ENCODE peak calls at places on chromosomes 4 and X, in five cellular contexts. Z, O, E, V and H are unnamed samples.

GRCh38 chr4:42768125-42768748 is 111.3 kb upstream of the ATP8A1 start:
- DNase-seq in Z (no peak), O (no peak), E (no peak), V (no peak), H (peak)

GRCh38 chrX:3743821-3744439 is 30.5 kb upstream of the PRKX start:
- DNase-seq in Z (no peak), O (no peak), E (peak), V (no peak), H (no peak)

GRCh38 chr4:53128959-53129358 is 236.9 kb downstream of the SCFD2 start:
- DNase-seq in Z (peak), O (no peak), E (no peak), V (no peak), H (no peak)

GRCh38 chrX:3252744-3253143 is 93.7 kb downstream of the MXRA5 start:
- DNase-seq in Z (no peak), O (no peak), E (no peak), V (no peak), H (no peak)

GRCh38 chrX:70262952-70263567 is 3.1 kb upstream of the P2RY4 start:
- DNase-seq in Z (peak), O (peak), E (peak), V (no peak), H (peak)

GRCh38 chrX:63932006-63932405 is 147.0 kb upstream of the ARHGEF9 start:
- DNase-seq in Z (no peak), O (no peak), E (no peak), V (no peak), H (no peak)

GRCh38 chr4:126733301-126733700 is 899.5 kb upstream of the INTU start:
- DNase-seq in Z (no peak), O (no peak), E (no peak), V (no peak), H (no peak)

GRCh38 chr4:8180310-8181093 is 18.6 kb upstream of the SH3TC1 start:
- DNase-seq in Z (no peak), O (no peak), E (no peak), V (no peak), H (no peak)

GRCh38 chrX:115324194-115324593 is 34.7 kb downstream of the LUZP4 start:
- DNase-seq in Z (no peak), O (no peak), E (no peak), V (no peak), H (no peak)

GRCh38 chr4:40325406-40326019 is 9.6 kb upstream of the CHRNA9 start:
- DNase-seq in Z (peak), O (peak), E (peak), V (no peak), H (peak)

GRCh38 chrX:70454441-70455365 is 10.1 kb downstream of the DLG3 start:
- DNase-seq in Z (peak), O (peak), E (peak), V (peak), H (peak)

GRCh38 chrX:150364347-150365050 is 1.4 kb downstream of the MAMLD1 start:
- DNase-seq in Z (no peak), O (no peak), E (peak), V (no peak), H (peak)

GRCh38 chr4:153451931-153452660 is 14.1 kb upstream of the TMEM131L start:
- DNase-seq in Z (no peak), O (no peak), E (no peak), V (no peak), H (peak)

GRCh38 chr4:168560184-168560834 is 63.5 kb downstream of the PALLD start:
- DNase-seq in Z (no peak), O (no peak), E (peak), V (no peak), H (no peak)

GRCh38 chr4:156642161-156642560 is 329.4 kb downstream of the PDGFC start:
- DNase-seq in Z (no peak), O (no peak), E (no peak), V (no peak), H (no peak)

GRCh38 chrX:29935455-29935854 is 279.9 kb upstream of the MAGEB2 start:
- DNase-seq in Z (no peak), O (no peak), E (no peak), V (no peak), H (no peak)

GRCh38 chrX:45009371-45010000 is 136.5 kb downstream of the KDM6A start:
- DNase-seq in Z (no peak), O (no peak), E (no peak), V (no peak), H (no peak)

GRCh38 chr4:156945532-156945931 is 26.1 kb downstream of the PDGFC start:
- DNase-seq in Z (no peak), O (no peak), E (no peak), V (no peak), H (no peak)

GRCh38 chr4:140059159-140059558 is 94.8 kb downstream of the MAML3 start:
- DNase-seq in Z (no peak), O (no peak), E (no peak), V (no peak), H (no peak)

GRCh38 chrX:136629084-136629750 is 18.7 kb upstream of the CD40LG start:
- DNase-seq in Z (no peak), O (no peak), E (no peak), V (no peak), H (no peak)

GRCh38 chr4:169116270-169116901 is 106.3 kb upstream of the CBR4 start:
- DNase-seq in Z (no peak), O (no peak), E (no peak), V (no peak), H (no peak)

GRCh38 chrX:17859609-17860178 is 1.4 kb downstream of the RAI2 start:
- DNase-seq in Z (no peak), O (no peak), E (no peak), V (no peak), H (no peak)